ENCODE peak calls at places on chromosomes 7 and 10, in five cellular contexts. T, C, O, F and N are unnamed samples.

GRCh38 chr7:102303669-102304422 is 17.2 kb downstream of the SH2B2 start:
- ATAC-seq in O (no peak), F (no peak), T (no peak), C (peak; percentile 9), N (no peak)

GRCh38 chr10:44105643-44106042 is 279.3 kb downstream of the CXCL12 start:
- ATAC-seq in F (no peak), T (no peak), C (no peak), O (no peak), N (no peak)

GRCh38 chr7:1170741-1171501 is 10.9 kb upstream of the ZFAND2A start:
- ATAC-seq in T (no peak), F (no peak), C (no peak), O (no peak), N (no peak)

GRCh38 chr10:23293973-23294372 is 50.6 kb downstream of the C10orf67 start:
- ATAC-seq in O (no peak), T (no peak), C (no peak), F (no peak), N (no peak)

GRCh38 chr10:131453772-131454634 is 142.5 kb upstream of the TCERG1L start:
- ATAC-seq in F (no peak), C (peak; percentile 74), O (peak; percentile 87), T (peak; percentile 59), N (peak; percentile 29)

GRCh38 chr7:47452715-47453092 is 129.2 kb downstream of the TNS3 start:
- ATAC-seq in F (no peak), O (no peak), C (peak; percentile 5), T (no peak), N (no peak)

GRCh38 chr7:151110236-151110940 is 24.1 kb downstream of the AGAP3 start:
- ATAC-seq in T (peak; percentile 14), C (peak; percentile 2), F (no peak), O (no peak), N (no peak)

GRCh38 chr10:86178401-86179142 is 188.0 kb downstream of the GRID1 start:
- ATAC-seq in C (peak; percentile 96), F (no peak), T (peak; percentile 98), O (peak; percentile 93), N (no peak)

GRCh38 chr7:103636153-103636552 is 190.1 kb upstream of the SLC26A5 start:
- ATAC-seq in T (no peak), C (no peak), F (no peak), O (no peak), N (no peak)

GRCh38 chr10:34955391-34955790 is 134.8 kb downstream of the CUL2 start:
- ATAC-seq in C (no peak), F (peak; percentile 66), O (no peak), T (no peak), N (no peak)

GRCh38 chr7:49396194-49396593 is 377.2 kb upstream of the VWC2 start:
- ATAC-seq in C (no peak), O (no peak), F (no peak), T (no peak), N (no peak)

GRCh38 chr7:4698707-4699275 is 16.7 kb downstream of the FOXK1 start:
- ATAC-seq in T (no peak), C (no peak), O (no peak), F (no peak), N (no peak)

GRCh38 chr10:24457661-24458318 is 248.9 kb downstream of the KIAA1217 start:
- ATAC-seq in C (no peak), T (no peak), F (no peak), O (no peak), N (no peak)

GRCh38 chr7:107860241-107860961 is 30.6 kb upstream of the DLD start:
- ATAC-seq in F (no peak), O (no peak), T (no peak), C (no peak), N (no peak)
- TF ChIP-seq EP300 in F (no peak), O (no peak), T (no peak), C (no peak), N (no peak)

GRCh38 chr10:11373626-11374310 is 237.7 kb downstream of the USP6NL start:
- ATAC-seq in T (peak; percentile 35), O (no peak), C (peak; percentile 36), F (peak; percentile 9), N (no peak)
- TF ChIP-seq CTCF in T (no peak), O (no peak), C (no peak), F (no peak), N (no peak)

GRCh38 chr7:135801877-135802276 is 53.3 kb upstream of the FAM180A start:
- ATAC-seq in T (no peak), O (no peak), F (no peak), C (no peak), N (no peak)
- H3K9me3 ChIP-seq in T (no peaks in the 10 kb centered on the region), O (no peaks in the 10 kb centered on the region), F (no peaks in the 10 kb centered on the region), C (no peaks in the 10 kb centered on the region), N (no peaks in the 10 kb centered on the region)

GRCh38 chr7:141244466-141244865 is 170.6 kb downstream of the TMEM178B start:
- ATAC-seq in C (no peak), F (no peak), O (no peak), T (no peak), N (no peak)
- TF ChIP-seq EP300 in C (no peak), F (no peak), O (no peak), T (no peak), N (no peak)